ENCODE peak calls at places on chromosomes 2 and 18, in nine cellular contexts. V is IMR-90, D is colonic mucosa, C is endothelial cell of umbilical vein, A is ovary, H is RWPE1, J is suprapubic skin, L is WERI-Rb-1, S is breast epithelium. Z is an unnamed sample.

GRCh38 chr2:150732064-150732463 is 244.6 kb upstream of the RND3 start:
- DNase-seq in D (no peak), L (no peak), H (no peak), V (peak), J (no peak), S (no peak), C (peak), A (no peak), Z (no peak)

GRCh38 chr18:3995476-3996102 is 459.5 kb downstream of the DLGAP1 start:
- DNase-seq in A (no peak), J (no peak), D (peak), L (peak), H (peak), C (peak), S (no peak), V (peak), Z (peak)

GRCh38 chr2:39994151-39994550 is 215.1 kb upstream of the THUMPD2 start:
- DNase-seq in J (no peak), D (no peak), C (peak), S (no peak), V (peak), A (no peak), L (no peak), H (peak), Z (no peak)

GRCh38 chr2:23480991-23481797 is 96.2 kb downstream of the KLHL29 start:
- DNase-seq in V (peak), D (no peak), S (no peak), H (peak), A (no peak), C (no peak), J (no peak), L (no peak), Z (peak)

GRCh38 chr2:129813404-129813803 is 166.1 kb upstream of the RAB6C start:
- DNase-seq in C (no peak), H (no peak), D (no peak), S (no peak), V (no peak), L (no peak), A (no peak), J (no peak), Z (no peak)

GRCh38 chr2:176628438-176628837 is 359.2 kb downstream of the MTX2 start:
- DNase-seq in J (no peak), A (no peak), L (no peak), D (no peak), S (no peak), V (no peak), H (no peak), C (no peak), Z (no peak)

GRCh38 chr2:158889135-158889853 is 79.1 kb upstream of the TANC1 start:
- DNase-seq in H (peak), D (no peak), C (no peak), A (no peak), L (no peak), S (no peak), J (no peak), V (no peak), Z (no peak)

GRCh38 chr18:9105420-9105819 is 2.9 kb downstream of the NDUFV2 start:
- DNase-seq in H (no peak), D (no peak), C (no peak), V (no peak), S (no peak), A (no peak), L (no peak), J (no peak), Z (no peak)

DNA sequence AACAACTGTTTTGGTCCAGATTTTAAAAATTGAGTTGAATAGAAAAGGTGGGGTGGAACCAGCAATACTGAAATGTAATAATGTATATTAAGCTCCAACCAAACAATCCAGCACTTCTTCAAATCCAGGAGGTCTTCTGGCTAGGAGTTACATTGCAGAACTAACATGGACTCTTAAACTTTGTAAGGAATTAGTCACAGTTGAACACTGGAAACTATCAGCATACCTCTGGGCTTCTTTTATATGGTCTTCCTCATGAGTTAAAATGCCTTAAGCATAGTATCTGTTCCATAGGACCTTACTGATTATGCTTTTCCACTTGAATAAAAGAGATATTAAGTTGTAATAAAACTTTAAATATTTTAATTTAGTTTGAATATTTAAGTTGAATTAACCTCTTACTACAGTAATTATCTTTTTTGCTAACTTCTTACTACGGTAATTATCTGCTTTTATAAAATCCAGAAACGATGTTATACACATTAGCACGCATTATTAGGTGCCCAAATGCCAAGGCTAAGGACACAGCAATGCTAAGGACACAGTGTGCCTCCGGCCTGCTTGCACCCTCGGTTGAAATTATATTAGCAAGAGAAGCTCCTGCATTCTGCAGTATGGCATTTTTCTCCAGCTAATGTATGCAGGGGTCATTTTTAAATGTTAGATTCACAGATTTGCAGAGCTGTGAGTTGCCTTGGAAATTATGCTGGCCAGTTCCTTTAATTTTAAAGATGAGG is 219.9 kb downstream of the NEDD4L start:
- DNase-seq in D (no peak), A (no peak), J (no peak), C (no peak), H (no peak), S (no peak), L (no peak), V (peak), Z (no peak)
- H3K27ac ChIP-seq in D (peak), A (no peak), J (no peak), C (peak), H (no peak), S (peak), L (no peak), V (no peak), Z (no peak)

DNA sequence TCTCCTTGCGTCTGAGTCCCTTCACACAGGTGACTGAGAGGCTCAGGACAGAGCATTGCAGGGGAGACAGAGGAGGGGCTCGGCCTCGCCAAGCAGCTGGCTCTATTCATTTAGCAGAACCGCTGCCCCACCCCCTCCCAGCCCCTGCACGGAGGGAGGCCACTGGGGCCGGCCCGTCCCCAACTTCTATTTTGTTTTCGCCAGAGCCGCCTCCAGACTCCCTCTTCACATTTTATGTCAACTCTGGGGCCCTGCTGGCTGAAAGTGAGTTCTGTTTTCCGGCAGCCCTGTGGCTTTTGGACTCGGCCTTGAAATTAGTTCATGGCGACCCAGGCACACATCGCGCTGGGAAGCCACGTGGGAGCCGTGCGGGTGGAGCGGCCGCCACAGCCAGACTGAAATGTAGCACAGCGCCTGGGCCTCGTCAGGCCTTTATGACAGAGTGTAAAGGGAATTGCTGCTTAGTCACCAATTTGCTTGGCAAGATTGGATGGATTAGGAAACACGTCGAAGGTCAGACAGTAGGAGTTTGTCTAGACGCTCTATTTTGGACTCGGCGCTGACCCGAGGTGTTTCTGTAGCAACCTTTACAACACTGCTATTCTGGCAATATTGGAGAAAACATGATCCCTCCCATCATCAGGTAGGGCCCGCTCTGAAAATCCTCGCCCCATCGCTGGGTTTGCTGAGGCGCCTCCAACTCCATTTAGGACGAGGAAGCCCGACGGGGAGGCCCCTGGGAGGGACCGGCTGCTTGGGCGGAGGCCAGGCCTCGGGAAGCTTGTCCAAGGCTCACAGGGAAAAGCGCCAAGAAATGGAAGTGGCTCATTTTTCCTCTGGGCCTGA is 90.7 kb upstream of the CTDP1 start:
- DNase-seq in C (peak), S (peak), L (no peak), A (peak), D (peak), H (peak), V (peak), J (peak), Z (peak)
- TF ChIP-seq CTCF in C (no peak), S (no peak), L (no peak), A (no peak), D (no peak), H (no peak), V (no peak), J (no peak), Z (no peak)

GRCh38 chr2:38797953-38798352 is 19.9 kb downstream of the GEMIN6 start:
- DNase-seq in A (no peak), J (no peak), C (no peak), V (no peak), L (no peak), S (no peak), H (no peak), D (no peak), Z (no peak)

GRCh38 chr2:38793511-38793910 is 15.5 kb downstream of the GEMIN6 start:
- DNase-seq in A (no peak), C (no peak), S (no peak), D (no peak), H (no peak), J (no peak), L (no peak), V (no peak), Z (no peak)

GRCh38 chr2:38792751-38793150 is 14.7 kb downstream of the GEMIN6 start:
- DNase-seq in D (no peak), A (no peak), H (no peak), S (no peak), V (no peak), C (no peak), J (no peak), L (no peak), Z (no peak)

GRCh38 chr2:38794235-38794946 is 16.4 kb downstream of the GEMIN6 start:
- DNase-seq in H (no peak), D (no peak), L (no peak), A (no peak), V (no peak), C (no peak), J (no peak), S (no peak), Z (no peak)

GRCh38 chr2:38797276-38797675 is 19.3 kb downstream of the GEMIN6 start:
- DNase-seq in S (no peak), V (peak), A (no peak), D (no peak), J (no peak), C (peak), L (no peak), H (no peak), Z (no peak)
- H3K27ac ChIP-seq in S (no peak), V (no peak), A (no peak), D (no peak), J (no peak), C (peak), L (no peak), H (no peak), Z (no peak)

GRCh38 chr2:88187927-88188326 is 17.8 kb downstream of the THNSL2 start:
- DNase-seq in S (no peak), D (no peak), C (no peak), H (no peak), J (no peak), L (no peak), A (no peak), V (no peak), Z (no peak)
- TF ChIP-seq CTCF in S (no peak), D (no peak), C (no peak), H (no peak), J (no peak), L (peak), A (no peak), V (peak), Z (no peak)